ENCODE peak calls at places on chromosomes 11 and 22, in five cellular contexts. V is ELR, K is GM23338, L is GM10248, P is coronary artery. W is an unnamed sample.

GRCh38 chr11:123841189-123841588 is 35.0 kb upstream of the OR6M1 start:
- DNase-seq in V (peak), K (no peak), L (no peak), P (no peak), W (no peak)

GRCh38 chr11:104876838-104877500 is 21.3 kb downstream of the CASP12 start:
- DNase-seq in V (no peak), K (no peak), L (no peak), P (no peak), W (no peak)

GRCh38 chr11:16956538-16957153 is 57.6 kb downstream of the PLEKHA7 start:
- DNase-seq in V (no peak), K (peak), L (no peak), P (no peak), W (no peak)

GRCh38 chr11:17905477-17905876 is 107.4 kb downstream of the SERGEF start:
- DNase-seq in V (no peak), K (no peak), L (peak), P (no peak), W (no peak)

GRCh38 chr11:45045692-45046471 is 95.2 kb upstream of the TP53I11 start:
- DNase-seq in V (peak), K (no peak), L (no peak), P (no peak), W (no peak)

GRCh38 chr11:76701701-76702100 is 31.2 kb upstream of the LRRC32 start:
- DNase-seq in V (peak), K (no peak), L (no peak), P (no peak), W (no peak)

GRCh38 chr22:37768273-37768672 is 39.5 kb upstream of the GCAT start:
- DNase-seq in V (peak), K (peak), L (no peak), P (no peak), W (no peak)

GRCh38 chr11:111714522-111714921 is 51.7 kb downstream of the PPP2R1B start:
- DNase-seq in V (no peak), K (no peak), L (no peak), P (no peak), W (no peak)

GRCh38 chr11:44305643-44306468 is 4.1 kb downstream of the ALX4 start:
- DNase-seq in V (peak), K (no peak), L (peak), P (no peak), W (no peak)